ENCODE peak calls at places on chromosomes 7 and 10, in four cellular contexts. V, E, Y and K are unnamed samples.

GRCh38 chr10:89845541-89846275 is 144.3 kb downstream of the KIF20B start:
- DNase-seq in V (no peak), E (no peak), Y (no peak), K (no peak)

GRCh38 chr10:72561745-72562166 is 64.1 kb downstream of the MICU1 start:
- DNase-seq in V (no peak), E (no peak), Y (no peak), K (no peak)

GRCh38 chr7:45598697-45599520 is 24.7 kb downstream of the ADCY1 start:
- DNase-seq in V (no peak), E (no peak), Y (no peak), K (no peak)

GRCh38 chr7:70776627-70777101 is 355.3 kb upstream of the GALNT17 start:
- DNase-seq in V (no peak), E (no peak), Y (no peak), K (no peak)

GRCh38 chr10:17736223-17736622 is 15.8 kb upstream of the TMEM236 start:
- DNase-seq in V (no peak), E (no peak), Y (no peak), K (no peak)

GRCh38 chr7:23963461-23963860 is 253.4 kb downstream of the STK31 start:
- DNase-seq in V (no peak), E (no peak), Y (no peak), K (no peak)

GRCh38 chr10:35335718-35336083 is 608 bp upstream of the CCNY start:
- DNase-seq in V (no peak), E (no peak), Y (no peak), K (no peak)

GRCh38 chr10:129057856-129058663 is 409.0 kb upstream of the MGMT start:
- DNase-seq in V (peak), E (peak), Y (no peak), K (no peak)

GRCh38 chr7:131625817-131626372 is 69.5 kb upstream of the PODXL start:
- DNase-seq in V (no peak), E (no peak), Y (no peak), K (no peak)

GRCh38 chr10:97292097-97292861 is at the start of gene ARHGAP19:
- DNase-seq in V (peak), E (peak), Y (peak), K (peak)

GRCh38 chr10:76114556-76114955 is 683.1 kb downstream of the LRMDA start:
- DNase-seq in V (no peak), E (no peak), Y (no peak), K (no peak)

GRCh38 chr10:10792681-10793080 is 225.0 kb upstream of the CELF2 start:
- DNase-seq in V (no peak), E (no peak), Y (no peak), K (peak)

GRCh38 chr7:47576031-47576908 is 5.6 kb downstream of the TNS3 start:
- DNase-seq in V (peak), E (no peak), Y (no peak), K (no peak)

GRCh38 chr7:73367006-73367405 is 39.0 kb downstream of the FKBP6 start:
- DNase-seq in V (no peak), E (no peak), Y (no peak), K (no peak)

GRCh38 chr10:127132434-127132833 is 64.0 kb downstream of the INSYN2A start:
- DNase-seq in V (no peak), E (no peak), Y (no peak), K (no peak)

GRCh38 chr7:140876519-140877248 is 48.0 kb downstream of the BRAF start:
- DNase-seq in V (no peak), E (no peak), Y (no peak), K (peak)